ENCODE peak calls at places on chromosomes 11 and 22, in four cellular contexts. L, O, A and P are unnamed samples.

GRCh38 chr11:88087281-88087680 is 88.0 kb downstream of the RAB38 start:
- DNase-seq in L (no peak), O (no peak), A (no peak), P (no peak)

GRCh38 chr11:43580735-43581369 is 99.7 kb upstream of the HSD17B12 start:
- DNase-seq in L (peak), O (no peak), A (no peak), P (peak)

GRCh38 chr22:28822930-28823481 is 22.6 kb upstream of the XBP1 start:
- DNase-seq in L (no peak), O (no peak), A (peak), P (no peak)

GRCh38 chr11:62771144-62772021 is at the start of gene TAF6L:
- DNase-seq in L (peak), O (peak), A (peak), P (peak)

GRCh38 chr11:87299041-87299481 is 261.3 kb downstream of the TMEM135 start:
- DNase-seq in L (no peak), O (no peak), A (no peak), P (no peak)

GRCh38 chr11:86288776-86289507 is 13.1 kb upstream of the HIKESHI start:
- DNase-seq in L (no peak), O (no peak), A (no peak), P (no peak)

GRCh38 chr11:64250406-64250874 is 890 bp upstream of the PLCB3 start:
- DNase-seq in L (no peak), O (no peak), A (no peak), P (no peak)

GRCh38 chr22:44028091-44028490 is 4.0 kb downstream of the PARVB start:
- DNase-seq in L (no peak), O (no peak), A (no peak), P (no peak)

GRCh38 chr11:120646206-120646605 is 134.7 kb downstream of the GRIK4 start:
- DNase-seq in L (peak), O (no peak), A (no peak), P (no peak)

GRCh38 chr11:102600666-102601065 is 24.5 kb downstream of the MMP20 start:
- DNase-seq in L (no peak), O (no peak), A (peak), P (no peak)

DNA sequence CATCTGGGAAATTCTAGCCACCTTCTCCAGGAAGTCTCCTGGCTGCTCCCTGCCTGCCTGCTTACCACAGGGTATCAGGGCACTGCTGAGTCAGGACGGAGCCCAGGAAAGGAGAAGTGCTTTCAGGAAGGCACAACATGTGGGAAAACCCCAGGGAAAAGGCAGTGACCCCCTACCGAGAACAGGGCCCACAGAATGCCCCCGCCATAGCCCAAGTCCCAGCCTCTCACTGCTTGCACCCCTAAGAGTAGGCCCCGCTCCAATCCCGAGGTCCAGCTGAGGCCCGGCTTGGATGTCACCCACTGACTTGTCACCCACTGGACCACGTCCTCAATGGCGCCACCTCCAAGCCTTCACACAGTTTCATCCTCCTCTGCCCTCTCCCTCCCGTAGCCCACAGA is 34.1 kb downstream of the ARAP1 start:
- DNase-seq in L (no peak), O (no peak), A (no peak), P (no peak)
- TF ChIP-seq FOXK2 in L (no peak), O (no peak), A (no peak), P (no peak)

DNA sequence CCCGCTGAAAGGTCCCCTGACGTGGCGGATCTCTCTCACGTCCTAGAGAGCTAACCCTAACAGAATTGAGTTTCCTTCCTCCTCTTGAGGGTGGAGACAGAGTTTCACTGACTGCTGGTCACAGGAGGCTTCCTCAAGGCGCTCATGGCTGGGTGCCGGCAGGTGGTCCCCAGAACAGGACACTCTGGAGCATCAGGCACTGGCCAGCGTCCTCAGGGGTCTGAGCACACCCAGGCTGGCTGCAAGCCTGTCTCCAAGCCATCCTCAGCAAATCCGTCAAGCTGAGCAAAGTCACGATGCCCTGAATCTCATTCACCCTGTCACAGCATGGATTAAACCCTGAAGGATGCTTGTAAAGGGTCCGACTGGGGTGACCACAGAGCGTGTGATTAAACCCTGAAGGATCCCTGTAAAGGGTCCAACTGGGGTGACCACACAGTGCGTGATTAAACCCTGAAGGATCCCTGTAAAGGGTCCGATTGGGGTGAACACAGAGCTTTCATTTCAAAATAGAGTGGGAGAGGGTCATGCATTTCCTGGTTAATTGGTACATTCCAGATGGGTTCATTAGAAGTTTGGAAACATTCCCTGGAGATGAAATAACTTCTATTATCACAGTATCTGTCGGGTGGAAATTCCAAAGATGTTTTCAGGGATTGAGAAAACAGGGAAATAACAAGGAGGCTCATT is 473.0 kb downstream of the BRD1 start:
- DNase-seq in L (no peak), O (no peak), A (no peak), P (no peak)
- TF ChIP-seq SP1 in L (no peak), O (no peak), A (no peak), P (no peak)

DNA sequence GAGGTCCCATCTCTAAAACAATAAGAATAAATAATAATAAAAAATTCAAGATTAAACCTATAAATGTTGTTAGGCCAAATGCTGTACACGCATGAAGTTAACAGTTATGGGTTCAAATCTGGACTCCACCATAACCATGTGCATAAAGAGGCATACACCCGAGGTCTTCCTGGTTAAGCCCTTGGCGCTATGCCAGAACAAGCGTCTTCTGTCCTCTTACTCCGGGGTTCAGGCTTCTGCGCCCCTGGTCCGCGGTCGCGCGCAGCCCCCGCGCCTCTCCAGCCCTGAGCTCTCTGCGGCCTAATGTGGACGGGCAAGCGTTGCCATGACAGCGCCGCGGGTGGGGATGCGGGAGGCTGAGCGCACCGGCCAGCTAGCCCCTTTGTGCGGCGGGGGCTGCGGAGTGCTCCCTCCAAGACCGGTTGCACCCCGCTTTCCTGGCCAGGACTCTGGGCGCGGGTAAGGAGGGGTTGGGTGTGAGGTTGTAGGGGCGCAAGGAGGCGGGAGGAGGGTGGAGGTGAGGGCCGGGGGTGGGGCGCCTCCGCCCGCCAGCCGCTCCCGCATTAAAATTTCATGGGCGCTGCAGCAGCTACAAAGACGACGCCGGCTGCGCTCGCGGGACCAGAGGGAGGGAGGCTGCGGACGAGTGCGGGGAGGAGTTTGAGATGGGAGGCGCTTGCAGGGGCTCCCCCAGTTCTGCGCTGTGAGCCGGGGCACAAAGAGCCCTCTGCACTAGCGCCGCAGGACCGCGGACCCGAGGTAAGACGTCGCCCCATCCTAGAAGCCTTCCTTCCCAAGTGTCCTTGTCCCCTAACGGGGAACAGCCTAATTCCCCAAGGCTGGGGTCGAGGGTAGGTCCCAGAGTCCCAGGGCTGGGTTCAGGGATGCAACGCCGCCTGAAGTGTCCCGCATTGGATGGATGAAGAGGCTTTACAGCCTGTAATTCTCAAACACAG is at the start of gene MIAT:
- DNase-seq in L (peak), O (no peak), A (no peak), P (no peak)
- TF ChIP-seq FOXK2 in L (no peak), O (no peak), A (no peak), P (no peak)

GRCh38 chr22:45991108-45991507 is 14.1 kb upstream of the WNT7B start:
- DNase-seq in L (no peak), O (no peak), A (no peak), P (no peak)
- TF ChIP-seq SP1 in L (no peak), O (no peak), A (no peak), P (no peak)

GRCh38 chr11:18594999-18595749 is 4.4 kb upstream of the MISFA start:
- DNase-seq in L (no peak), O (no peak), A (no peak), P (no peak)
- TF ChIP-seq FOXK2 in L (no peak), O (no peak), A (no peak), P (no peak)

DNA sequence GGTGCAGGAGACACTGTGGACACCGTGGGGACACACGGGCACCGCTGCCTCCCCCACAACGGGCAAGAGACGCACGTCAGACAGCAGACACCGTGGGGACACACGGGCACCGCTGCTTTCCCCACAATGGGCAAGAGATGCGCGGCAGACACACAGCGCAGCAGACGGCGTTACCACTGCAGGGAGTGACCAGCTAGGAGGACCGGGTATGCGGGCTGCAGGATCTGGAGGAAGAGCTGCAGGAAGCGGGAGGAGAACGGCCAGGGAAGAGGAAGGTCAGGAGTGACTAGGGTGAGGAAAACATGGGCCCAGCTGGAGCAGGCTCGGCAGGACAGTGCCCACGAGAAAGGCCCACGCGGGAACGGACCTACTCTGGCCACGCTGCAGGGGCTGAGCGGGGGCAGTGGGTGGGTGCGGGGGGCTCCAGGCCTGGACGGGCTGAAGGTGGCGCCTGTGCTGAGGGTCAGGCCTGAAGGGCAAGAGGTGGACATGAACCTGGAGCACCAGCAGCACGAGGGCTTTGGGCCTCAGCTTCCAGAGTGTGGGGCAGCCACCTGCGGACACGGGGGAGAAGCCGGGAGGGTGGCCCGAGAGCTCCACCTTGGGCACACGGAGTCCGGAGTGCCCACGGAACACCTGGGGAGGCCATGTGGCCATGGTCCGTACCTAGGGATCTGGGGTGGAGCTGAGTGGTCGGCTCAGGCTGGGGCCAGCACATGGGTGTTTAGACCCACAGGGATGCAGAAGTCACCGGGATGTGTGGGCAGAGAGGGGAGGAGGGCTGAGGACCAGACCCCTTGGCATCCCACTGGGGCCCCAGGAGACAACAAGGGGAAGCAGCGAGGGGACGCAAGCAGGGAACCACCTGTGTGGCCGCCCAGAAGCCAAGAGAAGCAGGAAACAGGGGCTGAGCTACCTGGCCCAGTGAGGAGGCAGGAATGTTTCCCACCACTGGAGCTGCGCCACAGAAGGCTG is 16.5 kb downstream of the TOLLIP start:
- DNase-seq in L (no peak), O (no peak), A (no peak), P (no peak)
- TF ChIP-seq SP1 in L (no peak), O (no peak), A (no peak), P (no peak)